ENCODE peak calls at places on chromosomes 6 and 20, in five cellular contexts. One of them, this sample, is unnamed.
A peak's percentile ranks its signal among the peaks of the same experiment; 100 is the strongest.

GRCh38 chr6:31676904-31677303 is 4.0 kb downstream of the LY6G5C start:
- DNase-seq in keratinocyte: no peak
- DNase-seq in endodermal cell: no peak
- DNase-seq in transverse colon: no peak
- DNase-seq in heart left ventricle: no peak
- DNase-seq in this sample: no peak

GRCh38 chr6:40998661-40999060 is 40.4 kb downstream of the UNC5CL start:
- DNase-seq in heart left ventricle: no peak
- DNase-seq in keratinocyte: no peak
- DNase-seq in transverse colon: no peak
- DNase-seq in endodermal cell: no peak
- DNase-seq in this sample: no peak

GRCh38 chr20:48126227-48126740 is 341.0 kb upstream of the SULF2 start:
- DNase-seq in keratinocyte: no peak
- DNase-seq in heart left ventricle: no peak
- DNase-seq in endodermal cell: no peak
- DNase-seq in transverse colon: no peak
- DNase-seq in this sample: peak; percentile 83

GRCh38 chr6:85436408-85436807 is 13.5 kb upstream of the NT5E start:
- DNase-seq in heart left ventricle: no peak
- DNase-seq in keratinocyte: no peak
- DNase-seq in endodermal cell: no peak
- DNase-seq in transverse colon: no peak
- DNase-seq in this sample: no peak

GRCh38 chr6:20664250-20664649 is 130.0 kb downstream of the CDKAL1 start:
- DNase-seq in transverse colon: no peak
- DNase-seq in endodermal cell: no peak
- DNase-seq in keratinocyte: no peak
- DNase-seq in heart left ventricle: no peak
- DNase-seq in this sample: no peak

GRCh38 chr20:56636701-56637100 is 7.6 kb downstream of the TFAP2C start:
- DNase-seq in endodermal cell: no peak
- DNase-seq in keratinocyte: peak; percentile 81
- DNase-seq in heart left ventricle: no peak
- DNase-seq in transverse colon: no peak
- DNase-seq in this sample: no peak

GRCh38 chr6:117034547-117034946 is 157.5 kb downstream of the RFX6 start:
- DNase-seq in transverse colon: no peak
- DNase-seq in endodermal cell: no peak
- DNase-seq in heart left ventricle: no peak
- DNase-seq in keratinocyte: no peak
- DNase-seq in this sample: no peak

GRCh38 chr20:50834599-50835005 is 39.7 kb downstream of the BCAS4 start:
- DNase-seq in endodermal cell: no peak
- DNase-seq in keratinocyte: no peak
- DNase-seq in heart left ventricle: no peak
- DNase-seq in transverse colon: no peak
- DNase-seq in this sample: no peak

GRCh38 chr20:53606364-53606985 is 12.8 kb upstream of the ZNF217 start:
- DNase-seq in keratinocyte: no peak
- DNase-seq in endodermal cell: peak; percentile 30
- DNase-seq in heart left ventricle: no peak
- DNase-seq in transverse colon: no peak
- DNase-seq in this sample: no peak

GRCh38 chr20:45308078-45308778 is at the start of gene MATN4:
- DNase-seq in transverse colon: peak; percentile 56
- DNase-seq in keratinocyte: no peak
- DNase-seq in heart left ventricle: no peak
- DNase-seq in endodermal cell: peak; percentile 76
- DNase-seq in this sample: no peak

GRCh38 chr6:36933102-36933501 is 21.4 kb upstream of the PI16 start:
- DNase-seq in heart left ventricle: no peak
- DNase-seq in transverse colon: no peak
- DNase-seq in endodermal cell: no peak
- DNase-seq in keratinocyte: no peak
- DNase-seq in this sample: no peak

GRCh38 chr6:166595061-166595780 is 8.7 kb upstream of the RAMACL start:
- DNase-seq in transverse colon: no peak
- DNase-seq in keratinocyte: no peak
- DNase-seq in endodermal cell: peak; percentile 20
- DNase-seq in heart left ventricle: no peak
- DNase-seq in this sample: no peak

GRCh38 chr20:36957875-36958667 is 6.6 kb upstream of the SAMHD1 start:
- DNase-seq in heart left ventricle: no peak
- DNase-seq in transverse colon: no peak
- DNase-seq in keratinocyte: no peak
- DNase-seq in endodermal cell: no peak
- DNase-seq in this sample: no peak

GRCh38 chr6:158417760-158418098 is 105.5 kb downstream of the TULP4 start:
- DNase-seq in endodermal cell: no peak
- DNase-seq in keratinocyte: no peak
- DNase-seq in transverse colon: no peak
- DNase-seq in heart left ventricle: no peak
- DNase-seq in this sample: no peak

GRCh38 chr6:116461075-116461474 is at the start of gene CALHM6:
- DNase-seq in transverse colon: no peak
- DNase-seq in endodermal cell: no peak
- DNase-seq in heart left ventricle: no peak
- DNase-seq in keratinocyte: no peak
- DNase-seq in this sample: no peak

GRCh38 chr20:46022411-46023147 is 6.4 kb upstream of the SLC12A5 start:
- DNase-seq in endodermal cell: peak; percentile 91
- DNase-seq in heart left ventricle: peak; percentile 60
- DNase-seq in transverse colon: peak; percentile 67
- DNase-seq in keratinocyte: no peak
- DNase-seq in this sample: peak; percentile 69

GRCh38 chr6:34391023-34391485 is 1.4 kb downstream of the NUDT3 start:
- DNase-seq in transverse colon: peak; percentile 35
- DNase-seq in heart left ventricle: peak; percentile 25
- DNase-seq in endodermal cell: no peak
- DNase-seq in keratinocyte: no peak
- DNase-seq in this sample: no peak

GRCh38 chr6:28794175-28795002 is 129.4 kb downstream of the TRIM27 start:
- DNase-seq in endodermal cell: peak; percentile 83
- DNase-seq in transverse colon: no peak
- DNase-seq in keratinocyte: no peak
- DNase-seq in heart left ventricle: no peak
- DNase-seq in this sample: peak; percentile 62

GRCh38 chr6:8525370-8525769 is 90.0 kb upstream of the SLC35B3 start:
- DNase-seq in heart left ventricle: no peak
- DNase-seq in endodermal cell: no peak
- DNase-seq in transverse colon: no peak
- DNase-seq in keratinocyte: no peak
- DNase-seq in this sample: no peak

GRCh38 chr6:85684125-85684808 is 41.6 kb upstream of the SYNCRIP start:
- DNase-seq in heart left ventricle: no peak
- DNase-seq in endodermal cell: no peak
- DNase-seq in keratinocyte: no peak
- DNase-seq in transverse colon: no peak
- DNase-seq in this sample: no peak

GRCh38 chr20:43095034-43095433 is 94.7 kb downstream of the PTPRT start:
- DNase-seq in heart left ventricle: no peak
- DNase-seq in endodermal cell: no peak
- DNase-seq in transverse colon: no peak
- DNase-seq in keratinocyte: no peak
- DNase-seq in this sample: no peak
- H3K9me3 ChIP-seq in heart left ventricle: peaks cover 10% of the 10 kb centered on the region
- H3K9me3 ChIP-seq in endodermal cell: peaks cover 11% of the 10 kb centered on the region
- H3K9me3 ChIP-seq in transverse colon: no peaks in the 10 kb centered on the region
- H3K9me3 ChIP-seq in keratinocyte: peaks cover 2% of the 10 kb centered on the region
- H3K9me3 ChIP-seq in this sample: no peaks in the 10 kb centered on the region

GRCh38 chr6:134627707-134628106 is 309.8 kb upstream of the SGK1 start:
- DNase-seq in heart left ventricle: no peak
- DNase-seq in endodermal cell: no peak
- DNase-seq in transverse colon: no peak
- DNase-seq in keratinocyte: no peak
- DNase-seq in this sample: no peak

GRCh38 chr6:134624781-134625180 is 306.9 kb upstream of the SGK1 start:
- DNase-seq in heart left ventricle: no peak
- DNase-seq in transverse colon: no peak
- DNase-seq in endodermal cell: no peak
- DNase-seq in keratinocyte: no peak
- DNase-seq in this sample: no peak

GRCh38 chr6:134628154-134628553 is 310.2 kb upstream of the SGK1 start:
- DNase-seq in endodermal cell: no peak
- DNase-seq in heart left ventricle: no peak
- DNase-seq in keratinocyte: no peak
- DNase-seq in transverse colon: no peak
- DNase-seq in this sample: no peak

GRCh38 chr6:134626131-134626530 is 308.2 kb upstream of the SGK1 start:
- DNase-seq in heart left ventricle: no peak
- DNase-seq in endodermal cell: no peak
- DNase-seq in keratinocyte: no peak
- DNase-seq in transverse colon: no peak
- DNase-seq in this sample: no peak

DNA sequence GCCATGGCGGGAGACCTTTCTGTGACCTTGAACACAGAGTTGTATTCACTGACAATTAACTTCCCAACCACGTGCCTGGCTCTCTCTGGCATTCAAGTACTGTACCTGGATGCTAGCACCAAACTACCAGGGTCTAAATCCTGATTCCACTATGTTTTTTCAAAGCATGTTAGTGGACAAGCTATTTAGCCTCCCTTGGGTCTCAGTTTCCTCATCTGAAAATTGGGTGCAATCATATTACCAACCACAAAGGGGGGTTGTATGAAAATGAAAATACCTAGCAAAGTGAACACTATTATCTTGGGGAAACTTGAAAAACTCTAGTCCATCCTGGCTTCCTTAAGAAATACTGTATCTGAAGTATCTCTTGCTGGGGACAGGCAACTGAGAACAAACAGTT is 308.7 kb upstream of the SGK1 start:
- DNase-seq in endodermal cell: no peak
- DNase-seq in keratinocyte: no peak
- DNase-seq in heart left ventricle: no peak
- DNase-seq in transverse colon: no peak
- DNase-seq in this sample: no peak
- TF ChIP-seq CTCF in endodermal cell: no peak
- TF ChIP-seq CTCF in keratinocyte: no peak
- TF ChIP-seq CTCF in heart left ventricle: no peak
- TF ChIP-seq CTCF in transverse colon: no peak
- TF ChIP-seq CTCF in this sample: no peak

GRCh38 chr6:22308939-22309338 is 12.1 kb upstream of the PRL start:
- DNase-seq in heart left ventricle: no peak
- DNase-seq in transverse colon: no peak
- DNase-seq in endodermal cell: no peak
- DNase-seq in keratinocyte: no peak
- DNase-seq in this sample: no peak

GRCh38 chr6:22318404-22318803 is 21.6 kb upstream of the PRL start:
- DNase-seq in transverse colon: no peak
- DNase-seq in endodermal cell: no peak
- DNase-seq in heart left ventricle: no peak
- DNase-seq in keratinocyte: no peak
- DNase-seq in this sample: no peak

GRCh38 chr6:22313796-22314195 is 17.0 kb upstream of the PRL start:
- DNase-seq in keratinocyte: no peak
- DNase-seq in heart left ventricle: no peak
- DNase-seq in transverse colon: no peak
- DNase-seq in endodermal cell: no peak
- DNase-seq in this sample: no peak
- H3K9me3 ChIP-seq in keratinocyte: no peaks in the 10 kb centered on the region
- H3K9me3 ChIP-seq in heart left ventricle: peaks cover 15% of the 10 kb centered on the region
- H3K9me3 ChIP-seq in transverse colon: peaks cover 15% of the 10 kb centered on the region
- H3K9me3 ChIP-seq in endodermal cell: peaks cover 78% of the 10 kb centered on the region
- H3K9me3 ChIP-seq in this sample: peaks cover 20% of the 10 kb centered on the region

GRCh38 chr6:169070506-169071176 is 183.0 kb downstream of the THBS2 start:
- DNase-seq in transverse colon: peak; percentile 65
- DNase-seq in heart left ventricle: peak; percentile 53
- DNase-seq in endodermal cell: no peak
- DNase-seq in keratinocyte: peak; percentile 80
- DNase-seq in this sample: peak; percentile 48
- TF ChIP-seq CTCF in transverse colon: no peak
- TF ChIP-seq CTCF in heart left ventricle: no peak
- TF ChIP-seq CTCF in endodermal cell: no peak
- TF ChIP-seq CTCF in keratinocyte: no peak
- TF ChIP-seq CTCF in this sample: no peak

DNA sequence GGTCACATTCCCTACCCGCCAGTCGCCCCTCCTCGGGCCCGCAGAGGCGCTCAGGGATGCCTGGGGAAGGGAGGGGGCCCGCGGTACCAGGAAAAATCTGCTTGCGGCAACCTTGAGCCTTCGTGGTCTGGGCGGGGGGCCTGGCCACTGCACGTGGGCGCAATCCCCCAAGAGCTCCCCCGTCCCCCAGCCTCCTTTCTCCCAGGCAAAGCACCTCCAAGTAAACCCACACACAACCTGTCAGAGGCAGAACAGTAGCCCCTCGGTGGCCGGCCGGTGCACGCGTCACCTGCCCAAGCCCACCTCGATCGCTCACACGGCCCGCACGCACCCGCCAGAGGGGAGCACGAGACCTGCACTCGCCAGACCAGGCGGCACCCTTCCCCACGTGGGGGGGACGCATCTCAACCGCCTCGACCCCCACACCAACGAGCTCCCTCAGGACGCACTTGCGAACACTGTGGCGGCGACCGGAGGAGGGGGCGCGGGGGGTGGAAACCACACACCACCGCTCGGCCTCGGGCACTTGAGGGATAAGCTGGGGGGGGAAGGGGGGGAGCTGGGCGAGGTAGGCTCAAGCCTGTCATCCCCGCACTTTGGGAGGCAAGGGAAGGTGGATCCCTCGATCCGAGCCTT is 1955.7 kb upstream of the DEFB115 start:
- DNase-seq in keratinocyte: no peak
- DNase-seq in heart left ventricle: no peak
- DNase-seq in transverse colon: no peak
- DNase-seq in endodermal cell: no peak
- DNase-seq in this sample: no peak
- H3K9me3 ChIP-seq in keratinocyte: peaks cover 22% of the 10 kb centered on the region
- H3K9me3 ChIP-seq in heart left ventricle: peaks cover 19% of the 10 kb centered on the region
- H3K9me3 ChIP-seq in transverse colon: peaks cover 32% of the 10 kb centered on the region
- H3K9me3 ChIP-seq in endodermal cell: peaks cover 40% of the 10 kb centered on the region
- H3K9me3 ChIP-seq in this sample: peaks cover 57% of the 10 kb centered on the region

GRCh38 chr6:44387346-44388134 is at the start of gene CDC5L:
- DNase-seq in heart left ventricle: peak; percentile 96
- DNase-seq in transverse colon: peak; percentile 95
- DNase-seq in endodermal cell: peak; percentile 97
- DNase-seq in keratinocyte: peak; percentile 98
- DNase-seq in this sample: peak; percentile 95
- TF ChIP-seq CTCF in heart left ventricle: no peak
- TF ChIP-seq CTCF in transverse colon: no peak
- TF ChIP-seq CTCF in endodermal cell: no peak
- TF ChIP-seq CTCF in keratinocyte: no peak
- TF ChIP-seq CTCF in this sample: no peak

This sample was measured in Caco-2.